ENCODE peak calls at places on chromosomes 6 and 20, in ten cellular contexts. One of them, this sample, is unnamed.

GRCh38 chr20:63711085-63711645 is 3.3 kb downstream of the ZGPAT start:
- DNase-seq in fibroblast of lung: no peak
- DNase-seq in HCT116: no peak
- DNase-seq in PC-3: no peak
- DNase-seq in keratinocyte: no peak
- DNase-seq in MM.1S: no peak
- DNase-seq in GM23338: no peak
- DNase-seq in PC-9: peak
- DNase-seq in GM23248: no peak
- DNase-seq in mammary epithelial cell: no peak
- DNase-seq in this sample: no peak

GRCh38 chr6:87718662-87719433 is 16.8 kb upstream of the AKIRIN2 start:
- DNase-seq in GM23338: no peak
- DNase-seq in mammary epithelial cell: peak
- DNase-seq in GM23248: peak
- DNase-seq in keratinocyte: no peak
- DNase-seq in fibroblast of lung: peak
- DNase-seq in PC-9: peak
- DNase-seq in HCT116: no peak
- DNase-seq in PC-3: peak
- DNase-seq in MM.1S: no peak
- DNase-seq in this sample: no peak

GRCh38 chr20:15823718-15824117 is 749.5 kb downstream of the KIF16B start:
- DNase-seq in HCT116: no peak
- DNase-seq in PC-3: no peak
- DNase-seq in GM23338: no peak
- DNase-seq in MM.1S: no peak
- DNase-seq in PC-9: no peak
- DNase-seq in GM23248: no peak
- DNase-seq in keratinocyte: no peak
- DNase-seq in fibroblast of lung: no peak
- DNase-seq in mammary epithelial cell: no peak
- DNase-seq in this sample: no peak

GRCh38 chr6:150238294-150238693 is 95.5 kb downstream of the PPP1R14C start:
- DNase-seq in keratinocyte: no peak
- DNase-seq in PC-3: peak
- DNase-seq in HCT116: no peak
- DNase-seq in MM.1S: no peak
- DNase-seq in fibroblast of lung: no peak
- DNase-seq in mammary epithelial cell: peak
- DNase-seq in GM23248: peak
- DNase-seq in PC-9: no peak
- DNase-seq in GM23338: no peak
- DNase-seq in this sample: no peak

GRCh38 chr6:36024154-36024760 is at the start of gene SLC26A8:
- DNase-seq in PC-3: no peak
- DNase-seq in MM.1S: no peak
- DNase-seq in PC-9: no peak
- DNase-seq in mammary epithelial cell: no peak
- DNase-seq in fibroblast of lung: no peak
- DNase-seq in HCT116: no peak
- DNase-seq in GM23338: peak
- DNase-seq in GM23248: no peak
- DNase-seq in keratinocyte: no peak
- DNase-seq in this sample: no peak

GRCh38 chr20:4710106-4710475 is 11.6 kb upstream of the PRND start:
- DNase-seq in GM23248: no peak
- DNase-seq in PC-9: no peak
- DNase-seq in mammary epithelial cell: no peak
- DNase-seq in fibroblast of lung: no peak
- DNase-seq in HCT116: no peak
- DNase-seq in keratinocyte: no peak
- DNase-seq in PC-3: no peak
- DNase-seq in GM23338: no peak
- DNase-seq in MM.1S: no peak
- DNase-seq in this sample: no peak

GRCh38 chr20:59082981-59083380 is 40.4 kb upstream of the PRELID3B start:
- DNase-seq in fibroblast of lung: no peak
- DNase-seq in mammary epithelial cell: peak
- DNase-seq in PC-3: peak
- DNase-seq in MM.1S: no peak
- DNase-seq in keratinocyte: no peak
- DNase-seq in GM23338: no peak
- DNase-seq in HCT116: no peak
- DNase-seq in PC-9: peak
- DNase-seq in GM23248: peak
- DNase-seq in this sample: no peak

GRCh38 chr20:33668087-33668790 is 1.5 kb downstream of the ACTL10 start:
- DNase-seq in keratinocyte: no peak
- DNase-seq in MM.1S: no peak
- DNase-seq in GM23248: peak
- DNase-seq in GM23338: peak
- DNase-seq in PC-9: no peak
- DNase-seq in mammary epithelial cell: no peak
- DNase-seq in HCT116: no peak
- DNase-seq in fibroblast of lung: no peak
- DNase-seq in PC-3: no peak
- DNase-seq in this sample: no peak

GRCh38 chr6:36349240-36349639 is 12.6 kb upstream of the BNIP5 start:
- DNase-seq in mammary epithelial cell: peak
- DNase-seq in MM.1S: peak
- DNase-seq in GM23338: no peak
- DNase-seq in PC-9: no peak
- DNase-seq in keratinocyte: no peak
- DNase-seq in GM23248: no peak
- DNase-seq in HCT116: no peak
- DNase-seq in PC-3: peak
- DNase-seq in fibroblast of lung: no peak
- DNase-seq in this sample: no peak

GRCh38 chr6:90645634-90646033 is 58.8 kb upstream of the MAP3K7 start:
- DNase-seq in GM23338: no peak
- DNase-seq in fibroblast of lung: no peak
- DNase-seq in PC-3: peak
- DNase-seq in MM.1S: no peak
- DNase-seq in PC-9: peak
- DNase-seq in keratinocyte: no peak
- DNase-seq in GM23248: no peak
- DNase-seq in mammary epithelial cell: peak
- DNase-seq in HCT116: no peak
- DNase-seq in this sample: no peak

GRCh38 chr20:34311118-34312023 is 8.2 kb upstream of the AHCY start:
- DNase-seq in PC-9: no peak
- DNase-seq in fibroblast of lung: no peak
- DNase-seq in MM.1S: no peak
- DNase-seq in keratinocyte: no peak
- DNase-seq in GM23248: peak
- DNase-seq in GM23338: peak
- DNase-seq in mammary epithelial cell: no peak
- DNase-seq in PC-3: no peak
- DNase-seq in HCT116: no peak
- DNase-seq in this sample: no peak

GRCh38 chr6:122609881-122610689 is at the start of gene PKIB:
- DNase-seq in GM23338: peak
- DNase-seq in HCT116: peak
- DNase-seq in PC-3: peak
- DNase-seq in fibroblast of lung: peak
- DNase-seq in keratinocyte: no peak
- DNase-seq in GM23248: peak
- DNase-seq in MM.1S: peak
- DNase-seq in PC-9: peak
- DNase-seq in mammary epithelial cell: peak
- DNase-seq in this sample: peak
- TF ChIP-seq EZH2 in GM23338: no peak
- TF ChIP-seq EZH2 in HCT116: no peak
- TF ChIP-seq EZH2 in PC-3: no peak
- TF ChIP-seq EZH2 in fibroblast of lung: no peak
- TF ChIP-seq EZH2 in keratinocyte: no peak
- TF ChIP-seq EZH2 in GM23248: no peak
- TF ChIP-seq EZH2 in MM.1S: no peak
- TF ChIP-seq EZH2 in PC-9: no peak
- TF ChIP-seq EZH2 in mammary epithelial cell: no peak
- TF ChIP-seq EZH2 in this sample: no peak

DNA sequence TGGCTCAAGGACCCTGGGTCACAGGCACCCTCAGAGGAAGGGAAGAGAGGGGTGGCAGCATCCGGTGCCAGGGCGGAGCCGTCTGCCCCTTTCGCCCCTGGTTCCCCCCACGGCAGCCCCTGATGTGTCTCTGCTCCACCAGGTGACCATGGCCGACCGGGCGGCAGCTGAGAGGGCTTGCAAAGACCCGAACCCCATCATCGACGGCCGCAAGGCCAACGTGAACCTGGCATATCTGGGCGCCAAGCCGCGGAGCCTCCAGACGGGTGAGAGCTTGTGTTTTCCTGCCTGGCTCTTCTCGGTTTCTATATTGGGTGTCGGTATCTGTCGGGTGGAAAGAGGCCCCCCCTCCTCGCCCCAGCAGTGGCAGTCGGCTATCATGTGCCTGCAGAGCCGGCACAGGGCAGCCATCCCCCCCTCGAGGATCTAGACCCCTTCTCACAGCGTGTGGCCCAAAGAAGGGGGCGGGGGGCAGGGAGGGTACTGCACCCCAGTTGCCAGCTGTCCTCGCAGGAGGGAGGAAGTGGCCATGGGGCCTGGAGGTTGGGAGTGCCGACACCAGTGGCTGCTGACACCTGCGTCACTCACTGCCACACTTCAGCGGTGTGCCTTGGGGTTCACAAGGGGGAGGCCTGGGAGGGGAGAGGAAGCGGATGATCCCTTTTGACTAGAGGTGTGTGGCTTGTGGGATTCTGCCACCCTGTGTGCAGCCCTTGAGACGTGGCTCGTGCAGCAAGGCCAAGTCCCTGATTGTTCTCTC is 1.5 kb downstream of the RBM38 start:
- DNase-seq in PC-9: no peak
- DNase-seq in keratinocyte: no peak
- DNase-seq in MM.1S: peak
- DNase-seq in HCT116: no peak
- DNase-seq in GM23338: no peak
- DNase-seq in GM23248: no peak
- DNase-seq in fibroblast of lung: no peak
- DNase-seq in mammary epithelial cell: no peak
- DNase-seq in PC-3: no peak
- DNase-seq in this sample: no peak
- TF ChIP-seq EZH2 in PC-9: no peak
- TF ChIP-seq EZH2 in keratinocyte: no peak
- TF ChIP-seq EZH2 in MM.1S: no peak
- TF ChIP-seq EZH2 in HCT116: no peak
- TF ChIP-seq EZH2 in GM23338: no peak
- TF ChIP-seq EZH2 in GM23248: no peak
- TF ChIP-seq EZH2 in fibroblast of lung: no peak
- TF ChIP-seq EZH2 in mammary epithelial cell: no peak
- TF ChIP-seq EZH2 in PC-3: no peak
- TF ChIP-seq EZH2 in this sample: no peak

GRCh38 chr20:22428051-22428450 is 156.3 kb downstream of the FOXA2 start:
- DNase-seq in PC-9: no peak
- DNase-seq in GM23338: no peak
- DNase-seq in MM.1S: no peak
- DNase-seq in mammary epithelial cell: no peak
- DNase-seq in keratinocyte: no peak
- DNase-seq in HCT116: no peak
- DNase-seq in fibroblast of lung: no peak
- DNase-seq in GM23248: no peak
- DNase-seq in PC-3: peak
- DNase-seq in this sample: no peak

GRCh38 chr20:22429175-22430153 is 154.9 kb downstream of the FOXA2 start:
- DNase-seq in GM23338: no peak
- DNase-seq in MM.1S: no peak
- DNase-seq in mammary epithelial cell: no peak
- DNase-seq in PC-9: no peak
- DNase-seq in GM23248: no peak
- DNase-seq in PC-3: no peak
- DNase-seq in HCT116: no peak
- DNase-seq in fibroblast of lung: no peak
- DNase-seq in keratinocyte: no peak
- DNase-seq in this sample: no peak

GRCh38 chr20:22430154-22430745 is 154.1 kb downstream of the FOXA2 start:
- DNase-seq in GM23338: peak
- DNase-seq in mammary epithelial cell: no peak
- DNase-seq in fibroblast of lung: no peak
- DNase-seq in MM.1S: no peak
- DNase-seq in HCT116: no peak
- DNase-seq in PC-9: no peak
- DNase-seq in keratinocyte: no peak
- DNase-seq in GM23248: no peak
- DNase-seq in PC-3: peak
- DNase-seq in this sample: no peak

GRCh38 chr20:22431419-22431818 is 153.0 kb downstream of the FOXA2 start:
- DNase-seq in GM23248: no peak
- DNase-seq in MM.1S: no peak
- DNase-seq in PC-9: no peak
- DNase-seq in mammary epithelial cell: no peak
- DNase-seq in HCT116: no peak
- DNase-seq in fibroblast of lung: no peak
- DNase-seq in GM23338: no peak
- DNase-seq in PC-3: no peak
- DNase-seq in keratinocyte: no peak
- DNase-seq in this sample: no peak

GRCh38 chr20:22430746-22431168 is 153.6 kb downstream of the FOXA2 start:
- DNase-seq in PC-9: no peak
- DNase-seq in PC-3: no peak
- DNase-seq in HCT116: no peak
- DNase-seq in MM.1S: no peak
- DNase-seq in mammary epithelial cell: no peak
- DNase-seq in fibroblast of lung: no peak
- DNase-seq in GM23248: no peak
- DNase-seq in GM23338: peak
- DNase-seq in keratinocyte: no peak
- DNase-seq in this sample: no peak
- TF ChIP-seq EZH2 in PC-9: no peak
- TF ChIP-seq EZH2 in PC-3: no peak
- TF ChIP-seq EZH2 in HCT116: no peak
- TF ChIP-seq EZH2 in MM.1S: no peak
- TF ChIP-seq EZH2 in mammary epithelial cell: no peak
- TF ChIP-seq EZH2 in fibroblast of lung: no peak
- TF ChIP-seq EZH2 in GM23248: no peak
- TF ChIP-seq EZH2 in GM23338: no peak
- TF ChIP-seq EZH2 in keratinocyte: no peak
- TF ChIP-seq EZH2 in this sample: no peak

GRCh38 chr20:21105429-21106170 is 558 bp downstream of the LINC00237 start:
- DNase-seq in HCT116: no peak
- DNase-seq in keratinocyte: no peak
- DNase-seq in MM.1S: no peak
- DNase-seq in mammary epithelial cell: no peak
- DNase-seq in PC-3: no peak
- DNase-seq in GM23248: no peak
- DNase-seq in fibroblast of lung: no peak
- DNase-seq in GM23338: peak
- DNase-seq in PC-9: no peak
- DNase-seq in this sample: no peak
- TF ChIP-seq EZH2 in HCT116: no peak
- TF ChIP-seq EZH2 in keratinocyte: peak
- TF ChIP-seq EZH2 in MM.1S: no peak
- TF ChIP-seq EZH2 in mammary epithelial cell: no peak
- TF ChIP-seq EZH2 in PC-3: no peak
- TF ChIP-seq EZH2 in GM23248: peak
- TF ChIP-seq EZH2 in fibroblast of lung: peak
- TF ChIP-seq EZH2 in GM23338: peak
- TF ChIP-seq EZH2 in PC-9: no peak
- TF ChIP-seq EZH2 in this sample: peak

GRCh38 chr6:108117427-108118358 is 43.2 kb upstream of the OSTM1 start:
- DNase-seq in keratinocyte: no peak
- DNase-seq in GM23248: peak
- DNase-seq in PC-9: no peak
- DNase-seq in fibroblast of lung: peak
- DNase-seq in GM23338: peak
- DNase-seq in mammary epithelial cell: peak
- DNase-seq in PC-3: no peak
- DNase-seq in MM.1S: peak
- DNase-seq in HCT116: no peak
- DNase-seq in this sample: no peak
- TF ChIP-seq EZH2 in keratinocyte: peak
- TF ChIP-seq EZH2 in GM23248: peak
- TF ChIP-seq EZH2 in PC-9: no peak
- TF ChIP-seq EZH2 in fibroblast of lung: peak
- TF ChIP-seq EZH2 in GM23338: peak
- TF ChIP-seq EZH2 in mammary epithelial cell: peak
- TF ChIP-seq EZH2 in PC-3: no peak
- TF ChIP-seq EZH2 in MM.1S: no peak
- TF ChIP-seq EZH2 in HCT116: no peak
- TF ChIP-seq EZH2 in this sample: peak

This sample was measured in A673.